ENCODE peak calls at places on chromosome 1, in four cellular contexts. G is AG09309; V is NCI-H1694 treated with DMSO at 0.1 percent for 48 hours; S is activated naive CD8-positive, alpha-beta T cell treated with anti-CD3 and anti-CD28 coated beads, Interleukin-2, amount 50 U/mL, for 24 hours. Z is an unnamed sample.

GRCh38 chr1:209805875-209806760 is at the start of gene IRF6:
- DNase-seq in V (no peak), G (no peak), S (peak; percentile 61), Z (peak; percentile 80)

GRCh38 chr1:109391161-109391556 is 6.6 kb downstream of the SORT1 start:
- DNase-seq in S (no peak), G (no peak), V (no peak), Z (no peak)

GRCh38 chr1:237857455-237857854 is 33.3 kb downstream of the ZP4 start:
- DNase-seq in S (no peak), G (no peak), V (no peak), Z (no peak)

GRCh38 chr1:188700116-188700515 is 1777.5 kb downstream of the BRINP3 start:
- DNase-seq in S (no peak), V (no peak), G (no peak), Z (no peak)

GRCh38 chr1:92536593-92537332 is 50.0 kb upstream of the GFI1 start:
- DNase-seq in G (no peak), V (no peak), S (no peak), Z (peak; percentile 25)

GRCh38 chr1:155008015-155008941 is 5.7 kb downstream of the ZBTB7B start:
- DNase-seq in S (peak; percentile 35), G (no peak), V (no peak), Z (peak; percentile 79)

GRCh38 chr1:204417231-204417997 is 5.8 kb upstream of the PPP1R15B start:
- DNase-seq in V (no peak), S (peak; percentile 47), G (peak; percentile 99), Z (no peak)

GRCh38 chr1:6984996-6985395 is 199.7 kb downstream of the CAMTA1 start:
- DNase-seq in G (no peak), V (no peak), S (no peak), Z (no peak)

GRCh38 chr1:219460561-219461511 is 152.1 kb downstream of the ZC3H11B start:
- DNase-seq in V (no peak), G (peak; percentile 70), S (no peak), Z (no peak)

GRCh38 chr1:39238476-39238875 is 34.0 kb downstream of the MACF1 start:
- DNase-seq in S (no peak), G (peak; percentile 45), V (no peak), Z (no peak)

GRCh38 chr1:51973587-51974474 is 16.7 kb downstream of the RAB3B start:
- DNase-seq in G (no peak), S (no peak), V (no peak), Z (no peak)

GRCh38 chr1:47914218-47914937 is 82.8 kb downstream of the TRABD2B start:
- DNase-seq in V (no peak), S (no peak), G (no peak), Z (no peak)

Z was measured in activated naive CD4-positive, alpha-beta T cell treated with anti-CD3 and anti-CD28 coated beads, Interleukin-2, amount 10 ng/mL, durations not matched to agents 7 days and 5 days.